ENCODE peak calls at places on chromosome 7, in five cellular contexts. C, Q, V, F and Y are unnamed samples.

GRCh38 chr7:159144756-159145543 is at the start of gene VIPR2:
- DNase-seq in Q (no peak), V (no peak), F (no peak), C (no peak), Y (no peak)

GRCh38 chr7:151448261-151449252 is 8.6 kb upstream of the CRYGN start:
- DNase-seq in F (peak; percentile 74), Q (peak; percentile 90), V (no peak), C (peak; percentile 56), Y (no peak)

GRCh38 chr7:77550586-77550985 is 13.5 kb downstream of the PTPN12 start:
- DNase-seq in V (no peak), F (no peak), Q (no peak), C (no peak), Y (no peak)

GRCh38 chr7:138669364-138669763 is 31.8 kb downstream of the SVOPL start:
- DNase-seq in Q (no peak), F (no peak), V (no peak), C (no peak), Y (no peak)

GRCh38 chr7:84112771-84113170 is 81.8 kb downstream of the SEMA3A start:
- DNase-seq in F (no peak), V (no peak), C (no peak), Q (no peak), Y (no peak)

GRCh38 chr7:86469680-86470295 is 173.9 kb upstream of the GRM3 start:
- DNase-seq in V (peak; percentile 63), Q (peak; percentile 15), C (peak; percentile 40), F (no peak), Y (no peak)

GRCh38 chr7:121442845-121443244 is 46.7 kb upstream of the FAM3C start:
- DNase-seq in V (no peak), F (no peak), C (peak; percentile 36), Q (no peak), Y (no peak)

GRCh38 chr7:90952649-90952991 is 311.6 kb upstream of the FZD1 start:
- DNase-seq in Q (no peak), C (no peak), F (no peak), V (no peak), Y (no peak)

GRCh38 chr7:6650086-6650485 is 13.0 kb downstream of the ZNF316 start:
- DNase-seq in V (no peak), Q (no peak), C (no peak), F (no peak), Y (peak; percentile 75)

GRCh38 chr7:34320926-34321609 is 336.9 kb upstream of the NPSR1 start:
- DNase-seq in F (peak; percentile 55), V (peak; percentile 67), C (peak; percentile 83), Q (peak; percentile 82), Y (peak; percentile 63)

GRCh38 chr7:28626629-28627262 is 214.4 kb downstream of the CREB5 start:
- DNase-seq in Q (peak; percentile 28), C (peak; percentile 66), F (no peak), V (no peak), Y (no peak)

GRCh38 chr7:30804078-30804661 is 33.0 kb downstream of the MINDY4 start:
- DNase-seq in Q (no peak), F (no peak), V (no peak), C (peak; percentile 36), Y (no peak)

GRCh38 chr7:50653997-50654425 is 88.8 kb upstream of the DDC start:
- DNase-seq in C (no peak), F (no peak), V (no peak), Q (no peak), Y (no peak)

GRCh38 chr7:131111-132094 is 61.0 kb upstream of the FAM20C start:
- DNase-seq in C (no peak), F (peak; percentile 73), V (no peak), Q (no peak), Y (no peak)

GRCh38 chr7:103714377-103714927 is 268.4 kb upstream of the SLC26A5 start:
- DNase-seq in Q (no peak), F (no peak), C (no peak), V (no peak), Y (no peak)

GRCh38 chr7:143901360-143901709 is 641 bp downstream of the TCAF1 start:
- DNase-seq in C (peak; percentile 13), V (no peak), F (peak; percentile 55), Q (peak; percentile 12), Y (no peak)

GRCh38 chr7:19113855-19114590 is 3.4 kb downstream of the TWIST1 start:
- DNase-seq in V (no peak), C (peak; percentile 42), F (no peak), Q (no peak), Y (no peak)

GRCh38 chr7:75968561-75969001 is 25.8 kb downstream of the TMEM120A start:
- DNase-seq in F (no peak), C (no peak), V (no peak), Q (no peak), Y (no peak)

GRCh38 chr7:45242261-45242660 is 84.7 kb downstream of the RAMP3 start:
- DNase-seq in V (no peak), C (no peak), F (no peak), Q (no peak), Y (no peak)

GRCh38 chr7:149500201-149500600 is 2.6 kb upstream of the ZNF746 start:
- DNase-seq in V (no peak), Q (no peak), C (no peak), F (no peak), Y (no peak)

GRCh38 chr7:28419717-28420116 is 7.4 kb downstream of the CREB5 start:
- DNase-seq in V (no peak), C (peak; percentile 55), F (no peak), Q (no peak), Y (no peak)

GRCh38 chr7:101622609-101623178 is 6.4 kb downstream of the MYL10 start:
- DNase-seq in F (no peak), C (no peak), V (no peak), Q (no peak), Y (no peak)

GRCh38 chr7:131011976-131012375 is 278.0 kb upstream of the KLF14 start:
- DNase-seq in Q (peak; percentile 58), F (no peak), C (peak; percentile 78), V (no peak), Y (no peak)

GRCh38 chr7:104979167-104979841 is 34.7 kb upstream of the KMT2E start:
- DNase-seq in F (no peak), V (peak; percentile 86), C (no peak), Q (no peak), Y (no peak)

GRCh38 chr7:82263880-82264751 is 179.5 kb downstream of the CACNA2D1 start:
- DNase-seq in Q (no peak), F (no peak), C (no peak), V (no peak), Y (no peak)

GRCh38 chr7:133230591-133231194 is 22.2 kb upstream of the EXOC4 start:
- DNase-seq in F (no peak), V (peak; percentile 62), Q (peak; percentile 25), C (no peak), Y (no peak)

GRCh38 chr7:36278767-36279171 is 110.9 kb upstream of the ANLN start:
- DNase-seq in Q (no peak), V (no peak), F (no peak), C (no peak), Y (no peak)

GRCh38 chr7:62361-63116 is 129.8 kb upstream of the FAM20C start:
- DNase-seq in F (peak; percentile 34), C (no peak), V (no peak), Q (no peak), Y (peak; percentile 83)

GRCh38 chr7:132398253-132398913 is 177.9 kb downstream of the PLXNA4 start:
- DNase-seq in C (no peak), Q (no peak), F (no peak), V (no peak), Y (no peak)

GRCh38 chr7:78970440-78970916 is 483.0 kb downstream of the MAGI2 start:
- DNase-seq in V (no peak), C (no peak), F (no peak), Q (no peak), Y (no peak)

GRCh38 chr7:107694395-107694794 is 33.8 kb downstream of the SLC26A4 start:
- DNase-seq in C (no peak), V (no peak), Q (no peak), F (no peak), Y (no peak)

GRCh38 chr7:159167139-159167538 is 22.5 kb upstream of the VIPR2 start:
- DNase-seq in F (no peak), C (no peak), Q (no peak), V (no peak), Y (no peak)

GRCh38 chr7:22657479-22657878 is 69.5 kb upstream of the IL6 start:
- DNase-seq in V (no peak), F (no peak), C (no peak), Q (no peak), Y (no peak)
- TF ChIP-seq CTCF in V (no peak), F (no peak), C (no peak), Q (no peak), Y (peak; percentile 54)

GRCh38 chr7:14542624-14543023 is 359.9 kb downstream of the DGKB start:
- DNase-seq in F (no peak), Q (no peak), V (no peak), C (no peak), Y (no peak)
- TF ChIP-seq CTCF in F (no peak), Q (no peak), V (no peak), C (no peak), Y (no peak)

GRCh38 chr7:140646931-140647647 is 6.5 kb upstream of the DENND2A start:
- DNase-seq in C (peak; percentile 50), V (no peak), F (no peak), Q (peak; percentile 97), Y (peak; percentile 30)
- TF ChIP-seq CTCF in C (peak; percentile 58), V (peak; percentile 22), F (peak; percentile 50), Q (peak; percentile 62), Y (peak; percentile 77)

GRCh38 chr7:16742547-16742946 is 11.0 kb upstream of the TSPAN13 start:
- DNase-seq in Q (no peak), C (no peak), F (no peak), V (no peak), Y (no peak)

GRCh38 chr7:16744518-16745250 is 8.9 kb upstream of the TSPAN13 start:
- DNase-seq in F (no peak), V (no peak), C (no peak), Q (no peak), Y (no peak)

GRCh38 chr7:16741676-16742075 is 11.9 kb upstream of the TSPAN13 start:
- DNase-seq in F (no peak), V (no peak), Q (no peak), C (no peak), Y (no peak)

GRCh38 chr7:16740996-16741395 is 12.6 kb upstream of the TSPAN13 start:
- DNase-seq in C (no peak), F (no peak), V (no peak), Q (no peak), Y (no peak)

GRCh38 chr7:16743207-16743606 is 10.3 kb upstream of the TSPAN13 start:
- DNase-seq in Q (no peak), F (no peak), C (no peak), V (no peak), Y (no peak)
- TF ChIP-seq CTCF in Q (no peak), F (no peak), C (no peak), V (no peak), Y (no peak)

DNA sequence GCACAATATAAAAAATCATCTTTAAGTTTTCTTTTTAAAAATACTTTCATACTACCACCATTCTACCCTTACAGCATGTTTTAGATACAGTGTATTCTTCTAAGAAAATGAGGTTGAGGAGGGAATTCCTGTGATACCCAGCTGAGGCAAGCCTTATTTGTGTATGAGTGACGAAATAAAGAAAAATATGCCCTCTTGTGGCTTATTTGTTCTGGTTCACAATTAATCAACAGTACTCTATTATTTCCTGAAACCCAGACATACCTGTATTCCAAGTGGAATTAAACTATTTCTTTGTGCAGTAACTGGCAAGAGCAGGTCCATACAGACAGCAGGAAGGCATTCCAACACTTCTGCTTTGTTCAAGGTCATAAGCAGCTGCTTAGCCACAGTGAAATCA is 4.5 kb upstream of the SEMA3D start:
- DNase-seq in V (peak; percentile 27), C (peak; percentile 25), F (no peak), Q (peak; percentile 7), Y (no peak)
- TF ChIP-seq CTCF in V (peak; percentile 49), C (peak; percentile 7), F (no peak), Q (peak; percentile 31), Y (peak; percentile 76)